ENCODE peak calls at places on chromosome 5, in four cellular contexts. V is H1, I is GM12878, F is K562. U is an unnamed sample.
A peak's percentile ranks its signal among the peaks of the same experiment; 100 is the strongest.

GRCh38 chr5:87836696-87837095 is 424.0 kb upstream of the CCNH start:
- DNase-seq in V (no peak), I (no peak), F (no peak), U (no peak)

GRCh38 chr5:73668422-73669116 is 42.6 kb downstream of the ARHGEF28 start:
- DNase-seq in V (no peak), I (no peak), F (no peak), U (no peak)

GRCh38 chr5:19462019-19462418 is 526.0 kb downstream of the CDH18 start:
- DNase-seq in V (no peak), I (no peak), F (no peak), U (no peak)

GRCh38 chr5:14168139-14168792 is 25.1 kb downstream of the TRIO start:
- DNase-seq in V (no peak), I (no peak), F (no peak), U (no peak)

GRCh38 chr5:6328173-6328572 is 50.2 kb downstream of the MED10 start:
- DNase-seq in V (peak; percentile 27), I (no peak), F (peak; percentile 56), U (peak; percentile 12)

GRCh38 chr5:36369092-36369737 is 67.5 kb upstream of the RANBP3L start:
- DNase-seq in V (no peak), I (no peak), F (no peak), U (no peak)

GRCh38 chr5:173963107-173963506 is 25.9 kb upstream of the C5orf47 start:
- DNase-seq in V (no peak), I (no peak), F (no peak), U (no peak)

GRCh38 chr5:73797142-73797530 is 171.1 kb downstream of the ARHGEF28 start:
- DNase-seq in V (no peak), I (no peak), F (no peak), U (no peak)

GRCh38 chr5:93677344-93678021 is 63.9 kb downstream of the POU5F2 start:
- DNase-seq in V (peak; percentile 13), I (no peak), F (no peak), U (peak; percentile 82)

GRCh38 chr5:170278611-170279500 is 18.7 kb downstream of the LCP2 start:
- DNase-seq in V (no peak), I (peak; percentile 78), F (peak; percentile 87), U (no peak)

GRCh38 chr5:73411927-73412596 is 36.5 kb downstream of the FOXD1 start:
- DNase-seq in V (no peak), I (no peak), F (no peak), U (no peak)

GRCh38 chr5:143924311-143924710 is 112.3 kb downstream of the HMHB1 start:
- DNase-seq in V (no peak), I (no peak), F (no peak), U (no peak)

GRCh38 chr5:135050244-135050767 is 16.3 kb upstream of the PITX1 start:
- DNase-seq in V (no peak), I (no peak), F (no peak), U (no peak)

GRCh38 chr5:56534102-56534501 is 281.2 kb upstream of the MAP3K1 start:
- DNase-seq in V (no peak), I (no peak), F (peak; percentile 34), U (peak; percentile 46)

GRCh38 chr5:40006260-40006659 is 581.5 kb upstream of the DAB2 start:
- DNase-seq in V (no peak), I (no peak), F (no peak), U (no peak)

GRCh38 chr5:137730331-137730730 is 5.6 kb downstream of the KLHL3 start:
- DNase-seq in V (no peak), I (no peak), F (no peak), U (no peak)

GRCh38 chr5:87127956-87128687 is 139.6 kb upstream of the RASA1 start:
- DNase-seq in V (no peak), I (no peak), F (no peak), U (no peak)

GRCh38 chr5:42268630-42269029 is 154.6 kb upstream of the GHR start:
- DNase-seq in V (no peak), I (no peak), F (no peak), U (no peak)

GRCh38 chr5:42242829-42243485 is 180.3 kb upstream of the GHR start:
- DNase-seq in V (no peak), I (no peak), F (no peak), U (no peak)

GRCh38 chr5:165630211-165630866 is 2124.9 kb downstream of the MAT2B start:
- DNase-seq in V (peak; percentile 31), I (peak; percentile 2), F (peak; percentile 38), U (peak; percentile 46)

GRCh38 chr5:71483355-71483754 is 27.9 kb downstream of the BDP1 start:
- DNase-seq in V (no peak), I (no peak), F (no peak), U (peak; percentile 69)

GRCh38 chr5:71481441-71481840 is 26.0 kb downstream of the BDP1 start:
- DNase-seq in V (no peak), I (no peak), F (no peak), U (no peak)

GRCh38 chr5:71482132-71482531 is 26.7 kb downstream of the BDP1 start:
- DNase-seq in V (no peak), I (no peak), F (no peak), U (peak; percentile 59)
- TF ChIP-seq CREB1 in V (no peak), I (no peak), F (no peak), U (no peak)

GRCh38 chr5:80249876-80250275 is 6.0 kb downstream of the SERINC5 start:
- DNase-seq in V (no peak), I (no peak), F (no peak), U (no peak)

GRCh38 chr5:80248378-80248777 is 7.5 kb downstream of the SERINC5 start:
- DNase-seq in V (no peak), I (no peak), F (no peak), U (no peak)

GRCh38 chr5:80245986-80246781 is 9.7 kb downstream of the SERINC5 start:
- DNase-seq in V (no peak), I (no peak), F (no peak), U (peak; percentile 69)

GRCh38 chr5:80243567-80243966 is 12.3 kb downstream of the SERINC5 start:
- DNase-seq in V (no peak), I (no peak), F (no peak), U (no peak)

DNA sequence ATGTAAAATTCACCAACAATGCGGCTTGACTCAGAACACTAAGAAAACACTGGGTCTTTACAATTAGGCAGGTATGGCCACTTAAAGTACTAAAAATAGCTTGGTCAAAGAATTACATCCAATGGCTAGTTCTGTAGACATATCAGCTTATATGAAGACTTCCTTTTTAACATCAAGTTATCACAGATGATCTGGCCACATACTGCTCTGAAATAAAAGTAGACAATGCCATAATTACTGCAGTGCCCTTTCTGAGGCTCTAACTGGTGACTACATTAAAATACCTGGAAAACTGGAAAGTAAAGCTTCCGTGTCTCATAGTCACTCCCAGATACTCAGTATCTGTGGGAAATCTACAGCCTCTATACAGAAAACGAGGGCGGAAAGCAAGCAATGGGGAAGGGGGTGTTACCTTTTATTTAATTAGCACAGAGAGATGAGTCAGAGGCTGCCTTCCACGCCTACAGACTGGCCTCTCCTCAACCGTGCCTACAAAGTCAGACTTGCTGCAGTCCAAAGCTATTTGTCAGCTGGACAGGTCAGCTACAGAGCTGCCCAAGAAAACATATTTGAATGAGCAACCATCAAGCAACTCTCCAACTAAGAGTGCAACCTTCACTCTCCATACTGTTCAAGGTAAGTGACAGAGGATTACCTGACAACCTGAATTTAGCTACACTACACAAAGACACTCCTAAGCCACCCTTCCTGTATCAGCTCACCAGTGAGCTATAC is 8.7 kb downstream of the SERINC5 start:
- DNase-seq in V (no peak), I (peak; percentile 44), F (peak; percentile 88), U (peak; percentile 73)
- TF ChIP-seq CREB1 in V (no peak), I (no peak), F (no peak), U (no peak)

GRCh38 chr5:28542968-28543367 is 1504.6 kb upstream of the CDH9 start:
- DNase-seq in V (no peak), I (no peak), F (peak; percentile 1), U (no peak)
- TF ChIP-seq CREB1 in V (no peak), I (no peak), F (no peak), U (no peak)

GRCh38 chr5:390571-391491 is 52.1 kb upstream of the EXOC3 start:
- DNase-seq in V (no peak), I (no peak), F (no peak), U (no peak)
- TF ChIP-seq CREB1 in V (no peak), I (no peak), F (no peak), U (no peak)

GRCh38 chr5:67401166-67401565 is 204.6 kb upstream of the CD180 start:
- DNase-seq in V (no peak), I (no peak), F (no peak), U (no peak)
- TF ChIP-seq CREB1 in V (no peak), I (no peak), F (no peak), U (no peak)

DNA sequence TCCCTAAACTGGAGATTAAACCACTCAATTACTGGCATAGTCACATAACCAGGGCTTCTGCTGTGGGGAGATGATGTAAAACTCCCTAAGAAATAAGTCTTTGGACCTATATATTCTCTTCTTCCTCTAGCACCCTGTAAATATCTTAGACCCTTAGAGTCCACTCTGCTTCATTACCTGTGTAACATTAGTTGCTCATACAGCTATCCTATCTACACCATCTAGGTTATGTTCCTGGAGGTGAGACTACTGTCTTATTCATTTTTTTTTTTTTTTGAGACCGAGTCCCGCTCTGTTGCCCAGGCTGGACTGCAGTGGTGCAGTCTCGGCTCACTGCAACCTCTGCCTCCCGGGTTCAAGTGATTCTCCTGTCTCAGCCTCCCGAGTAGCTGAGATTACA is 9.6 kb upstream of the TICAM2 start:
- DNase-seq in V (no peak), I (no peak), F (no peak), U (no peak)
- TF ChIP-seq CREB1 in V (no peak), I (no peak), F (no peak), U (no peak)

GRCh38 chr5:160792281-160792680 is 59.7 kb downstream of the ATP10B start:
- DNase-seq in V (no peak), I (no peak), F (no peak), U (no peak)
- TF ChIP-seq CREB1 in V (no peak), I (no peak), F (no peak), U (no peak)